ENCODE peak calls at places on chromosomes 5 and 9, in eight cellular contexts. S, T, D, R, M, B, V and A are unnamed samples.

GRCh38 chr5:159855476-159856157 is 60.7 kb upstream of the ADRA1B start:
- DNase-seq in V (no peak), T (no peak), S (no peak), B (no peak), D (no peak), M (peak), R (no peak), A (no peak)

GRCh38 chr9:35481347-35481975 is 8.4 kb upstream of the RUSC2 start:
- DNase-seq in T (peak), S (peak), B (no peak), D (no peak), V (no peak), M (no peak), R (peak), A (no peak)

GRCh38 chr9:79020266-79020665 is 551.5 kb upstream of the TLE4 start:
- DNase-seq in R (no peak), D (no peak), T (no peak), V (no peak), M (no peak), S (no peak), B (no peak), A (no peak)

GRCh38 chr9:79567671-79568098 is 4.1 kb upstream of the TLE4 start:
- DNase-seq in V (no peak), S (peak), T (no peak), M (no peak), B (no peak), R (no peak), D (no peak), A (peak)

GRCh38 chr5:99122976-99123375 is 194.2 kb upstream of the CHD1 start:
- DNase-seq in M (no peak), V (no peak), S (peak), D (no peak), T (no peak), B (no peak), R (no peak), A (no peak)

GRCh38 chr5:32680183-32680582 is 30.9 kb upstream of the NPR3 start:
- DNase-seq in R (no peak), V (no peak), S (no peak), M (no peak), T (no peak), D (no peak), B (no peak), A (no peak)

GRCh38 chr9:22244141-22245011 is 202.2 kb upstream of the DMRTA1 start:
- DNase-seq in M (no peak), S (peak), R (peak), B (peak), V (no peak), T (peak), D (peak), A (peak)

GRCh38 chr5:55372130-55372925 is 64.5 kb downstream of the MTREX start:
- DNase-seq in B (no peak), V (no peak), D (no peak), T (no peak), R (no peak), S (no peak), M (no peak), A (no peak)

GRCh38 chr5:140041492-140042421 is 1.3 kb downstream of the NRG2 start:
- DNase-seq in M (peak), B (peak), D (no peak), R (no peak), V (peak), T (peak), S (peak), A (peak)